ENCODE peak calls at places on chromosomes 4 and X, in five cellular contexts. One of them, this sample, is unnamed.
A peak's percentile ranks its signal among the peaks of the same experiment; 100 is the strongest.

GRCh38 chr4:85818700-85819099 is 343.8 kb downstream of the ARHGAP24 start:
- DNase-seq in naive thymus-derived CD8-positive, alpha-beta T cell: no peak
- DNase-seq in fibroblast of pulmonary artery: no peak
- DNase-seq in activated CD8-positive, alpha-beta memory T cell treated with anti-CD3 and anti-CD28 coated beads for 48 hours: no peak
- DNase-seq in ovary: no peak
- DNase-seq in this sample: no peak

GRCh38 chrX:78452356-78452755 is 124.9 kb upstream of the CYSLTR1 start:
- DNase-seq in activated CD8-positive, alpha-beta memory T cell treated with anti-CD3 and anti-CD28 coated beads for 48 hours: no peak
- DNase-seq in naive thymus-derived CD8-positive, alpha-beta T cell: no peak
- DNase-seq in ovary: no peak
- DNase-seq in fibroblast of pulmonary artery: peak; percentile 11
- DNase-seq in this sample: no peak

GRCh38 chr4:183499797-183500196 is 5.1 kb upstream of the ING2 start:
- DNase-seq in naive thymus-derived CD8-positive, alpha-beta T cell: no peak
- DNase-seq in fibroblast of pulmonary artery: no peak
- DNase-seq in activated CD8-positive, alpha-beta memory T cell treated with anti-CD3 and anti-CD28 coated beads for 48 hours: no peak
- DNase-seq in ovary: no peak
- DNase-seq in this sample: no peak

GRCh38 chr4:103118171-103118570 is 18.5 kb upstream of the BDH2 start:
- DNase-seq in ovary: no peak
- DNase-seq in naive thymus-derived CD8-positive, alpha-beta T cell: no peak
- DNase-seq in activated CD8-positive, alpha-beta memory T cell treated with anti-CD3 and anti-CD28 coated beads for 48 hours: no peak
- DNase-seq in fibroblast of pulmonary artery: no peak
- DNase-seq in this sample: no peak

GRCh38 chrX:77668391-77669237 is 117.4 kb downstream of the ATRX start:
- DNase-seq in activated CD8-positive, alpha-beta memory T cell treated with anti-CD3 and anti-CD28 coated beads for 48 hours: no peak
- DNase-seq in ovary: no peak
- DNase-seq in fibroblast of pulmonary artery: peak; percentile 63
- DNase-seq in naive thymus-derived CD8-positive, alpha-beta T cell: no peak
- DNase-seq in this sample: no peak

GRCh38 chrX:17414057-17414658 is 39.2 kb downstream of the NHS start:
- DNase-seq in naive thymus-derived CD8-positive, alpha-beta T cell: no peak
- DNase-seq in activated CD8-positive, alpha-beta memory T cell treated with anti-CD3 and anti-CD28 coated beads for 48 hours: no peak
- DNase-seq in fibroblast of pulmonary artery: no peak
- DNase-seq in ovary: peak; percentile 32
- DNase-seq in this sample: no peak

GRCh38 chr4:71009091-71009490 is 15.6 kb downstream of the DCK start:
- DNase-seq in activated CD8-positive, alpha-beta memory T cell treated with anti-CD3 and anti-CD28 coated beads for 48 hours: no peak
- DNase-seq in fibroblast of pulmonary artery: peak; percentile 14
- DNase-seq in naive thymus-derived CD8-positive, alpha-beta T cell: no peak
- DNase-seq in ovary: no peak
- DNase-seq in this sample: no peak

GRCh38 chrX:120791013-120791643 is 84.5 kb downstream of the CT47B1 start:
- DNase-seq in activated CD8-positive, alpha-beta memory T cell treated with anti-CD3 and anti-CD28 coated beads for 48 hours: no peak
- DNase-seq in fibroblast of pulmonary artery: peak; percentile 80
- DNase-seq in naive thymus-derived CD8-positive, alpha-beta T cell: no peak
- DNase-seq in ovary: peak; percentile 74
- DNase-seq in this sample: peak; percentile 17

GRCh38 chr4:972651-973424 is 531 bp downstream of the DGKQ start:
- DNase-seq in activated CD8-positive, alpha-beta memory T cell treated with anti-CD3 and anti-CD28 coated beads for 48 hours: peak; percentile 23
- DNase-seq in naive thymus-derived CD8-positive, alpha-beta T cell: peak; percentile 63
- DNase-seq in ovary: peak; percentile 47
- DNase-seq in fibroblast of pulmonary artery: peak; percentile 16
- DNase-seq in this sample: no peak

GRCh38 chr4:86653237-86653865 is 59.2 kb downstream of the PTPN13 start:
- DNase-seq in ovary: no peak
- DNase-seq in activated CD8-positive, alpha-beta memory T cell treated with anti-CD3 and anti-CD28 coated beads for 48 hours: no peak
- DNase-seq in naive thymus-derived CD8-positive, alpha-beta T cell: no peak
- DNase-seq in fibroblast of pulmonary artery: peak; percentile 6
- DNase-seq in this sample: no peak

This sample was measured in lower leg skin.